ENCODE peak calls at places on chromosomes 13 and 19, in six cellular contexts. G is body of pancreas, T is gastrocnemius medialis, A is right lobe of liver, V is breast epithelium, R is tibial nerve. X is an unnamed sample.

GRCh38 chr19:29712744-29713516 is 2.1 kb downstream of the C19orf12 start:
- DNase-seq in G (no peak), T (no peak), A (no peak), V (no peak), R (no peak), X (peak; percentile 11)

GRCh38 chr19:18233224-18233825 is 7.1 kb upstream of the PDE4C start:
- DNase-seq in G (peak; percentile 55), T (no peak), A (no peak), V (no peak), R (no peak), X (no peak)

GRCh38 chr19:40486017-40486416 is 19.2 kb downstream of the SPTBN4 start:
- DNase-seq in G (no peak), T (no peak), A (no peak), V (no peak), R (no peak), X (no peak)

GRCh38 chr13:110412132-110412912 is 105.2 kb downstream of the COL4A2 start:
- DNase-seq in G (peak; percentile 84), T (peak; percentile 93), A (peak; percentile 75), V (peak; percentile 91), R (peak; percentile 95), X (peak; percentile 94)

GRCh38 chr19:51821921-51822716 is 27.2 kb downstream of the FPR3 start:
- DNase-seq in G (no peak), T (no peak), A (no peak), V (no peak), R (no peak), X (no peak)

GRCh38 chr19:42276821-42277220 is 7.8 kb downstream of the CIC start:
- DNase-seq in G (no peak), T (no peak), A (no peak), V (no peak), R (no peak), X (no peak)

GRCh38 chr13:44576396-44577235 is 486 bp upstream of the TSC22D1 start:
- DNase-seq in G (peak; percentile 29), T (no peak), A (no peak), V (no peak), R (no peak), X (peak; percentile 51)

GRCh38 chr19:22634450-22634827 is 315 bp downstream of the ZNF492 start:
- DNase-seq in G (no peak), T (no peak), A (no peak), V (no peak), R (no peak), X (no peak)

GRCh38 chr19:58361900-58362271 is 665 bp downstream of the ZNF497 start:
- DNase-seq in G (no peak), T (no peak), A (peak; percentile 61), V (peak; percentile 46), R (no peak), X (no peak)

GRCh38 chr19:58364127-58364526 is 1.6 kb upstream of the ZNF497 start:
- DNase-seq in G (no peak), T (no peak), A (no peak), V (no peak), R (no peak), X (no peak)

GRCh38 chr19:58366576-58367430 is 4.3 kb upstream of the ZNF497 start:
- DNase-seq in G (no peak), T (no peak), A (no peak), V (no peak), R (no peak), X (no peak)

GRCh38 chr19:58357798-58358145 is 4.5 kb upstream of the A1BG start:
- DNase-seq in G (no peak), T (no peak), A (no peak), V (no peak), R (no peak), X (no peak)

GRCh38 chr19:58362272-58362994 is at the start of gene ZNF497:
- DNase-seq in G (peak; percentile 97), T (peak; percentile 92), A (peak; percentile 98), V (peak; percentile 93), R (peak; percentile 93), X (peak; percentile 95)
- TF ChIP-seq POLR2A in G (peak; percentile 65), T (peak; percentile 62), A (peak; percentile 82), V (peak; percentile 79), R (peak; percentile 49), X (peak; percentile 70)

DNA sequence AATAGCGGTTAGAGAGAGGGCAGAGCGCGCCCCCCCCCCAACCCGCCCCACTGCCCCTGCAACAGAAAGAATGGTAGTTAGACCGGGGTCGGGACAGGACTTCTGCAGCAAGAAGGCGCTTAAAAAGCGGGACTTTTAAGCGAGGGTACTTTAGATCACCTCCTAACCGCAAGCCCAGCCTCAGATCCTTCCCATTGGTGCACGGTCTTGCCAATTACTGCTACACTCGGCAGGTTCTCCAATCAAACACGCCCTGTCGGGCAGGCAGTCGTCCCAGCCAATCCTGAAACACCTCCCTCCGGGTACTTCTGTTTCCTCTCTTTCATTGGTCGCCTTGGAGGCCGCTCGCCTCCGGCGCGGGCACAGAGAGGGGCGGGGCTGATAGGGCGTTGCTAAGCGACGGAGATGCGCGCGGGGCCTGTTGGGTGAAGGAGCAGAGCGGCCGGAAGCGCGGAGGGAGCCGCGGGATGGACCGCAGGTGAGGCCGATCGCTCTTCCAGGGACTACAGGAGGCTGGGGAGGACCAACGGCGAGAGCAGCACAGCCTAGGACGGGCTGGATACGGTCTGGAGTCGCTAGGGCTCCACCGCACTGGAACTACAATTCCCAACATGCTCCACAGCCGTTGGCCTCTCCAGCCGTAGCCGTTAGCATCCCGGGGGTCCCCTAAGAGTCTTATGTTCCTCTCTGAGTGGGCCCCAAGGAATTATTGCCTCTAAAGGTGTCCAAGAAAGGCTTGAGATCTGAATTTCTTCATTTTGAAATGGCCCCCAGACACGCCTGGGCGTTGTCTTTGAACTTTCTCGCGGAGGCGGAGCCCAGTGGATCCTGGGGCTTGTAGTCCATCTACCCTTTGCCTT is at the start of gene PROSER3:
- DNase-seq in G (peak; percentile 98), T (peak; percentile 100), A (peak; percentile 99), V (peak; percentile 100), R (peak; percentile 98), X (peak; percentile 97)
- TF ChIP-seq POLR2A in G (peak; percentile 28), T (peak; percentile 82), A (peak; percentile 65), V (peak; percentile 84), R (peak; percentile 85), X (peak; percentile 89)

GRCh38 chr19:33080761-33081681 is at the start of gene GPATCH1:
- DNase-seq in G (peak; percentile 84), T (peak; percentile 78), A (peak; percentile 93), V (peak; percentile 79), R (peak; percentile 87), X (peak; percentile 88)
- TF ChIP-seq POLR2A in G (no peak), T (peak; percentile 33), A (no peak), V (peak; percentile 13), R (no peak), X (peak; percentile 29)

DNA sequence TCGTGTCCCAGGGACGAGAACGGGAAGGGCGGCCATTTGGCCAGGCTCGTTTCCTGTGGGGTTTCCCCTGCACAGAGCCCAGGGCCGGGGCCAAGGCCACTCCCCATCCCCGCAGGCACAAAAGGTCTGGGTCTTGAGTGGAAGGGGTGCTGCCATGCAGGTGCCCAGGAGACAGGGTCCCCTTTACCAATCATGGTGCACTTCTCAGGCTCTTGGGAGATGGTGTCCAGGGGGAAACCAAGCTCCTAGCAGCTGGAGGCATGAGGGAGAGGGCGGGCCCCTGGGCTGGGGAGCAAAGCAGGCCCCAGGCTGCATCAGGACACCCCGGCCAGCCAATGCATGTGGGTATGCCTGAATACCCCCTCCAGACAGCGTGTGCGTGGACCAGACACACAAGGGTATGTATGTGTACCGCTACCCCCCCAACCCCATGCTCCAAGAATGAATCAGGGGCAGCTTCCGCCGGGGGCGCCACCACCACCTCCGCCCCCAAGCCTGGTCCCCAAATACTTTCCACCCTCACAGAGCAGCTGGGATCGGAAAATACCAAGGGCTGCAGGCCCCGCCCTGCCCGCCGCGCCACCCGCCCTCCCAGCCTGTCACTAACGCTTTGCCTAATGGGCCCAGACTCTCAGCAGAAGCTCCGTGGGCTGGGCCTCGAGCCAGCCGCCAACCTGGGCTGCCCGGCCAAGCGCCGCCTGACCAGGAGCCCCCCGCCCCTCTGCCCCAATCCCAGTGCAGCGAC is 37.6 kb upstream of the NANOS3 start:
- DNase-seq in G (peak; percentile 62), T (peak; percentile 94), A (peak; percentile 85), V (peak; percentile 86), R (peak; percentile 75), X (peak; percentile 76)
- TF ChIP-seq POLR2A in G (no peak), T (peak; percentile 48), A (peak; percentile 43), V (no peak), R (peak; percentile 51), X (no peak)

GRCh38 chr19:2427323-2428026 is at the start of gene TIMM13:
- DNase-seq in G (peak; percentile 96), T (peak; percentile 95), A (peak; percentile 96), V (peak; percentile 97), R (peak; percentile 94), X (peak; percentile 97)
- TF ChIP-seq POLR2A in G (no peak), T (peak; percentile 82), A (peak; percentile 56), V (no peak), R (peak; percentile 48), X (peak; percentile 21)

GRCh38 chr19:8529369-8530006 is 15.5 kb upstream of the ZNF414 start:
- DNase-seq in G (no peak), T (no peak), A (no peak), V (no peak), R (no peak), X (no peak)

GRCh38 chr19:8530061-8530679 is 16.2 kb upstream of the ZNF414 start:
- DNase-seq in G (no peak), T (no peak), A (no peak), V (no peak), R (no peak), X (no peak)

GRCh38 chr19:8528500-8528899 is 14.5 kb upstream of the ZNF414 start:
- DNase-seq in G (no peak), T (no peak), A (no peak), V (no peak), R (no peak), X (no peak)

GRCh38 chr19:8525401-8525684 is 11.4 kb upstream of the ZNF414 start:
- DNase-seq in G (no peak), T (no peak), A (no peak), V (no peak), R (no peak), X (no peak)

DNA sequence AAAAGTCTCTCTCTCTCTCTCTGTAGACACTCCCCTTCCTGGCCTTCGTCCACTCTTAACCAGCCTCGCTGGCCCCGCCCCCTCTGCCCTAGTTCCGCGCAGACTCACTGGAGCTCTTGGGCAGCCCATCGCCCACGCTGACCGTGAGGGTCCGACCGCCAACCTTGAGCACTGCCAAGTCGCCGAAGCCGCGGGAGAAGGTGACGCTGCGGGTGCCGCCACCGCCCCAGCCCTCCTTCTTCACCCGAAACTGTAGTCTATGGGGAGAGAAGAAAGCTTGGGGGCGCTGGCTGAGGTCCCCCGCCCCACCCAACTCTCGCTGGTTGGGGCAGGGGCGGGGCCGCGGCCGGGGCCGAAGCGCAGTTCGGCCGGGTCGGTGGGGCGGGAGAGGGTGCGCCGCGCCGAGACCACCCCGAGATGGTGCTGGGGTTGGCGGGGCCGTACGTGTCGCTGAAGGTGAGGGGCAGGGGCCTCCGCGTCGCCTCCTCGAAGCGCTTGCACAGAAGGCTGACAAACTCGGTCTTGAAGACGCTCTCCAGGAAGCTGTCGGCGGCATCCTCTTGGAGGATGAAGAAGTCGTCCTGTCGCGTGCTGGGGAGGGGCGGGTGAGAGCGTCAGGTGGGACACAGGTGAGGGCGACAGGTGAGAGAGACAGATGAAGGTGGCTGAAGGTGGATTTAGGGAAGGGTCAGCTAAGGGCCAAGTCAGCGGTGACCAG is 12.5 kb upstream of the ZNF414 start:
- DNase-seq in G (peak; percentile 93), T (peak; percentile 70), A (peak; percentile 92), V (peak; percentile 92), R (peak; percentile 91), X (peak; percentile 97)
- TF ChIP-seq POLR2A in G (no peak), T (no peak), A (no peak), V (peak; percentile 57), R (peak; percentile 44), X (peak; percentile 32)

GRCh38 chr19:55075366-55075998 is at the start of gene EPS8L1:
- DNase-seq in G (peak; percentile 64), T (no peak), A (no peak), V (peak; percentile 76), R (no peak), X (no peak)
- TF ChIP-seq POLR2A in G (peak; percentile 15), T (no peak), A (no peak), V (no peak), R (no peak), X (no peak)

GRCh38 chr19:2476451-2477140 is 669 bp downstream of the GADD45B start:
- DNase-seq in G (peak; percentile 58), T (peak; percentile 36), A (peak; percentile 75), V (no peak), R (no peak), X (peak; percentile 46)
- TF ChIP-seq POLR2A in G (no peak), T (no peak), A (no peak), V (no peak), R (no peak), X (no peak)

X was measured in ovary.